ENCODE peak calls at places on chromosomes 5 and 9, in five cellular contexts. X, P, V, F and K are unnamed samples.

GRCh38 chr9:89999534-90000370 is 394.9 kb downstream of the GADD45G start:
- DNase-seq in V (peak; percentile 82), P (peak; percentile 30), X (no peak), F (no peak), K (no peak)

GRCh38 chr5:115349001-115349817 is 52.8 kb upstream of the CCDC112 start:
- DNase-seq in X (no peak), P (no peak), V (no peak), F (peak; percentile 64), K (peak; percentile 78)

GRCh38 chr9:78613006-78613405 is 316.1 kb downstream of the PSAT1 start:
- DNase-seq in F (no peak), X (no peak), P (no peak), V (no peak), K (peak; percentile 74)

GRCh38 chr5:1893754-1894153 is 11.0 kb upstream of the IRX4 start:
- DNase-seq in F (no peak), P (no peak), V (no peak), X (no peak), K (no peak)

GRCh38 chr9:36980148-36980974 is 53.7 kb downstream of the PAX5 start:
- DNase-seq in V (no peak), X (peak; percentile 71), P (no peak), F (no peak), K (no peak)

GRCh38 chr5:96712100-96712746 is 50.0 kb downstream of the CAST start:
- DNase-seq in F (no peak), P (no peak), V (no peak), X (no peak), K (no peak)

GRCh38 chr5:150517272-150518152 is 9.6 kb downstream of the NDST1 start:
- DNase-seq in P (no peak), V (no peak), X (no peak), F (peak; percentile 93), K (peak; percentile 83)

GRCh38 chr9:93902051-93902779 is 52.9 kb downstream of the BARX1 start:
- DNase-seq in V (no peak), F (no peak), X (no peak), P (no peak), K (peak; percentile 25)

GRCh38 chr9:32918628-32919027 is 82.8 kb downstream of the APTX start:
- DNase-seq in V (no peak), X (no peak), P (no peak), F (no peak), K (no peak)

GRCh38 chr5:152218694-152219093 is 186.4 kb downstream of the NMUR2 start:
- DNase-seq in X (no peak), P (no peak), F (no peak), V (no peak), K (no peak)

GRCh38 chr5:74471875-74472274 is 168.7 kb downstream of the ENC1 start:
- DNase-seq in F (no peak), X (no peak), P (no peak), V (no peak), K (no peak)

GRCh38 chr9:134224827-134225154 is 60.4 kb upstream of the RNU6ATAC start:
- DNase-seq in V (no peak), F (no peak), X (peak; percentile 8), P (no peak), K (no peak)

GRCh38 chr5:174271316-174271715 is 225.8 kb downstream of the NSG2 start:
- DNase-seq in P (no peak), X (no peak), F (no peak), V (no peak), K (no peak)

GRCh38 chr9:91395553-91396470 is 27.8 kb downstream of the NFIL3 start:
- DNase-seq in F (peak; percentile 41), X (no peak), P (no peak), V (no peak), K (peak; percentile 77)

GRCh38 chr9:33116855-33117254 is 40.4 kb upstream of the SMU1 start:
- DNase-seq in V (no peak), X (no peak), P (no peak), F (no peak), K (no peak)

GRCh38 chr5:93591323-93591945 is 8.4 kb downstream of the NR2F1 start:
- DNase-seq in V (no peak), F (no peak), X (no peak), P (no peak), K (no peak)

GRCh38 chr9:78236511-78236950 is 656 bp downstream of the CEP78 start:
- DNase-seq in X (no peak), F (no peak), P (no peak), V (no peak), K (no peak)

GRCh38 chr5:3105172-3105571 is 353.7 kb upstream of the IRX2 start:
- DNase-seq in X (no peak), F (no peak), P (no peak), V (no peak), K (peak; percentile 21)

GRCh38 chr5:17361331-17361730 is 136.7 kb upstream of the TAF11L2 start:
- DNase-seq in X (no peak), F (no peak), V (no peak), P (no peak), K (no peak)

GRCh38 chr9:471320-471719 is 256.7 kb downstream of the DOCK8 start:
- DNase-seq in P (no peak), X (no peak), F (no peak), V (no peak), K (no peak)

GRCh38 chr5:96978812-96979449 is 43.1 kb downstream of the LNPEP start:
- DNase-seq in P (no peak), X (no peak), V (no peak), F (no peak), K (peak; percentile 60)

GRCh38 chr5:136620016-136620419 is 254.7 kb upstream of the TRPC7 start:
- DNase-seq in P (no peak), F (peak; percentile 10), V (no peak), X (no peak), K (no peak)

GRCh38 chr5:68220260-68220659 is 4.7 kb downstream of the PIK3R1 start:
- DNase-seq in P (no peak), X (no peak), F (no peak), V (no peak), K (no peak)

GRCh38 chr5:86570427-86571083 is 47.2 kb upstream of the COX7C start:
- DNase-seq in V (no peak), X (no peak), P (no peak), F (no peak), K (no peak)

GRCh38 chr5:68368686-68369359 is 153.3 kb downstream of the PIK3R1 start:
- DNase-seq in P (no peak), V (no peak), X (no peak), F (no peak), K (no peak)

GRCh38 chr5:150349681-150350275 is 7.7 kb upstream of the TCOF1 start:
- DNase-seq in P (no peak), V (no peak), X (no peak), F (no peak), K (no peak)

GRCh38 chr9:31347082-31347617 is 1037.3 kb upstream of the ACO1 start:
- DNase-seq in V (peak; percentile 84), F (no peak), P (peak; percentile 53), X (no peak), K (peak; percentile 0)

GRCh38 chr5:56798521-56798920 is 16.8 kb upstream of the MAP3K1 start:
- DNase-seq in X (no peak), F (no peak), V (no peak), P (no peak), K (no peak)

GRCh38 chr5:57199866-57200265 is 26.0 kb downstream of the GPBP1 start:
- DNase-seq in V (no peak), P (no peak), X (no peak), F (no peak), K (no peak)

GRCh38 chr9:102273952-102274351 is 535.5 kb upstream of the GRIN3A start:
- DNase-seq in X (no peak), V (no peak), F (peak; percentile 3), P (no peak), K (no peak)

GRCh38 chr5:133309166-133309791 is 257.5 kb downstream of the HSPA4 start:
- DNase-seq in F (no peak), X (no peak), P (no peak), V (peak; percentile 9), K (no peak)